ENCODE peak calls at places on chromosomes 3 and 15, in ten cellular contexts. B is Panc1; F is CD4-positive, CD25-positive, alpha-beta regulatory T cell; H is M059J; C is RWPE1; T is pulmonary artery endothelial cell; M is skeletal muscle cell; N is stimulated activated CD8-positive, alpha-beta memory T cell treated with anti-CD3 and anti-CD28 coated beads, Interleukin-7, amount 100 ng/mL, for 1 hour; E is A549; X is effector memory CD8-positive, alpha-beta T cell. S is an unnamed sample.

GRCh38 chr3:180619723-180620122 is 17.8 kb downstream of the TTC14 start:
- DNase-seq in B (no peak), F (no peak), H (no peak), C (no peak), T (peak), M (no peak), N (no peak), E (no peak), X (no peak), S (no peak)

GRCh38 chr3:125179528-125180240 is 32.9 kb downstream of the SLC12A8 start:
- DNase-seq in B (no peak), F (no peak), H (no peak), C (no peak), T (no peak), M (no peak), N (no peak), E (no peak), X (no peak), S (no peak)

GRCh38 chr3:78875851-78876250 is 891.9 kb downstream of the ROBO1 start:
- DNase-seq in B (no peak), F (no peak), H (no peak), C (no peak), T (no peak), M (no peak), N (no peak), E (no peak), X (no peak), S (no peak)

GRCh38 chr3:126554560-126555525 is 3.9 kb downstream of the C3orf22 start:
- DNase-seq in B (no peak), F (no peak), H (no peak), C (no peak), T (no peak), M (no peak), N (no peak), E (no peak), X (no peak), S (no peak)

GRCh38 chr3:33187368-33187634 is 31.3 kb downstream of the SUSD5 start:
- DNase-seq in B (peak), F (no peak), H (no peak), C (no peak), T (peak), M (no peak), N (no peak), E (no peak), X (no peak), S (no peak)

GRCh38 chr3:127168271-127168670 is 24.7 kb upstream of the PRR23E start:
- DNase-seq in B (no peak), F (no peak), H (no peak), C (no peak), T (no peak), M (no peak), N (no peak), E (no peak), X (no peak), S (no peak)

GRCh38 chr3:46383211-46383945 is 12.6 kb downstream of the CCR5 start:
- DNase-seq in B (no peak), F (no peak), H (no peak), C (no peak), T (no peak), M (no peak), N (no peak), E (no peak), X (no peak), S (no peak)

GRCh38 chr3:9485248-9485647 is 68.4 kb downstream of the LHFPL4 start:
- DNase-seq in B (no peak), F (no peak), H (no peak), C (no peak), T (no peak), M (no peak), N (no peak), E (no peak), X (no peak), S (no peak)

GRCh38 chr3:149007567-149008257 is 16.4 kb downstream of the GYG1 start:
- DNase-seq in B (no peak), F (no peak), H (no peak), C (no peak), T (no peak), M (no peak), N (no peak), E (no peak), X (no peak), S (no peak)

GRCh38 chr15:101425787-101426365 is 63.6 kb downstream of the PCSK6 start:
- DNase-seq in B (no peak), F (no peak), H (no peak), C (no peak), T (no peak), M (no peak), N (no peak), E (no peak), X (no peak), S (no peak)

GRCh38 chr15:92930776-92931175 is 30.7 kb downstream of the CHD2 start:
- DNase-seq in B (no peak), F (no peak), H (peak), C (no peak), T (no peak), M (peak), N (no peak), E (no peak), X (no peak), S (no peak)

GRCh38 chr15:72994778-72995177 is 57.5 kb upstream of the NEO1 start:
- DNase-seq in B (no peak), F (no peak), H (no peak), C (no peak), T (no peak), M (no peak), N (no peak), E (no peak), X (no peak), S (no peak)

GRCh38 chr3:133863865-133864264 is 31.8 kb downstream of the RAB6B start:
- DNase-seq in B (no peak), F (no peak), H (no peak), C (no peak), T (no peak), M (no peak), N (no peak), E (no peak), X (no peak), S (no peak)

GRCh38 chr15:48358229-48358641 is 27.0 kb downstream of the DUT start:
- DNase-seq in B (no peak), F (no peak), H (peak), C (peak), T (no peak), M (no peak), N (no peak), E (no peak), X (no peak), S (no peak)

GRCh38 chr3:56630966-56631365 is 52.1 kb downstream of the TASOR start:
- DNase-seq in B (no peak), F (no peak), H (no peak), C (no peak), T (no peak), M (no peak), N (no peak), E (no peak), X (no peak), S (no peak)

GRCh38 chr15:43942157-43942556 is 115.4 kb downstream of the WDR76 start:
- DNase-seq in B (no peak), F (no peak), H (no peak), C (no peak), T (no peak), M (no peak), N (no peak), E (no peak), X (no peak), S (no peak)

GRCh38 chr3:58586776-58587192 is 9.6 kb upstream of the FAM107A start:
- DNase-seq in B (no peak), F (no peak), H (no peak), C (no peak), T (no peak), M (no peak), N (no peak), E (no peak), X (no peak), S (no peak)

GRCh38 chr3:122758877-122759670 is 34.6 kb downstream of the HSPBAP1 start:
- DNase-seq in B (no peak), F (no peak), H (no peak), C (no peak), T (no peak), M (no peak), N (no peak), E (no peak), X (no peak), S (no peak)

GRCh38 chr3:7503431-7503830 is 642.5 kb downstream of the GRM7 start:
- DNase-seq in B (no peak), F (no peak), H (no peak), C (no peak), T (no peak), M (no peak), N (no peak), E (no peak), X (no peak), S (no peak)

GRCh38 chr15:71650603-71651002 is 159.8 kb upstream of the NR2E3 start:
- DNase-seq in B (no peak), F (no peak), H (no peak), C (no peak), T (no peak), M (no peak), N (no peak), E (no peak), X (no peak), S (no peak)

GRCh38 chr15:73717802-73718201 is 33.6 kb downstream of the CD276 start:
- DNase-seq in B (no peak), F (no peak), H (no peak), C (no peak), T (no peak), M (no peak), N (no peak), E (no peak), X (no peak), S (no peak)

GRCh38 chr3:12300137-12300536 is 11.3 kb downstream of the PPARG start:
- DNase-seq in B (no peak), F (no peak), H (peak), C (no peak), T (no peak), M (no peak), N (no peak), E (peak), X (no peak), S (no peak)

GRCh38 chr3:2921903-2922302 is 188.3 kb downstream of the IL5RA start:
- DNase-seq in B (no peak), F (no peak), H (no peak), C (no peak), T (no peak), M (no peak), N (no peak), E (peak), X (no peak), S (no peak)

GRCh38 chr3:182785142-182785541 is 8.2 kb upstream of the ATP11B start:
- DNase-seq in B (no peak), F (no peak), H (no peak), C (no peak), T (no peak), M (no peak), N (no peak), E (no peak), X (no peak), S (no peak)

GRCh38 chr15:42591238-42591936 is 16.0 kb downstream of the STARD9 start:
- DNase-seq in B (no peak), F (no peak), H (peak), C (no peak), T (no peak), M (no peak), N (no peak), E (peak), X (no peak), S (no peak)

GRCh38 chr15:79243723-79244122 is 38.8 kb upstream of the ANKRD34C start:
- DNase-seq in B (no peak), F (no peak), H (no peak), C (no peak), T (no peak), M (no peak), N (no peak), E (no peak), X (no peak), S (no peak)

GRCh38 chr3:127775398-127776109 is 46.8 kb downstream of the MGLL start:
- DNase-seq in B (no peak), F (no peak), H (peak), C (no peak), T (peak), M (peak), N (no peak), E (no peak), X (no peak), S (no peak)